ENCODE peak calls at places on chromosomes 1 and 21, in nine cellular contexts. F is HCT116, H is foreskin fibroblast, Z is esophagus squamous epithelium, V is transverse colon, E is thoracic aorta, K is HFF-Myc, W is testis, S is endothelial cell of umbilical vein. P is an unnamed sample.

GRCh38 chr1:15923241-15923640 is 52.7 kb downstream of the ZBTB17 start:
- DNase-seq in K (no peak), V (no peak), W (no peak), F (no peak), E (no peak), H (peak; percentile 68), S (peak; percentile 49), Z (no peak), P (no peak)

GRCh38 chr1:24946861-24947658 is 17.0 kb upstream of the RUNX3 start:
- DNase-seq in F (no peak), W (no peak), H (no peak), K (no peak), Z (no peak), V (no peak), E (no peak), S (no peak), P (no peak)

GRCh38 chr1:212186427-212187207 is 98.6 kb upstream of the PPP2R5A start:
- DNase-seq in H (no peak), W (no peak), V (peak; percentile 30), E (no peak), F (no peak), K (no peak), Z (no peak), S (no peak), P (no peak)

GRCh38 chr21:45021428-45022347 is 52.7 kb upstream of the ADARB1 start:
- DNase-seq in Z (no peak), F (no peak), W (no peak), V (no peak), S (no peak), H (no peak), E (no peak), K (no peak), P (no peak)

GRCh38 chr1:54798769-54799641 is 2.1 kb downstream of the TTC22 start:
- DNase-seq in W (no peak), E (no peak), S (no peak), Z (no peak), F (no peak), V (peak; percentile 77), H (peak; percentile 38), K (no peak), P (peak; percentile 72)

GRCh38 chr1:167107456-167107855 is 13.6 kb downstream of the STYXL2 start:
- DNase-seq in Z (no peak), K (no peak), H (no peak), V (no peak), E (no peak), S (no peak), W (no peak), F (no peak), P (no peak)

GRCh38 chr1:225653463-225654276 is 747 bp upstream of the ENAH start:
- DNase-seq in F (no peak), W (peak; percentile 81), Z (no peak), H (peak; percentile 79), V (peak; percentile 72), E (peak; percentile 48), K (no peak), S (peak; percentile 83), P (peak; percentile 76)

GRCh38 chr1:43312638-43313515 is 12.1 kb downstream of the TIE1 start:
- DNase-seq in F (no peak), E (no peak), Z (no peak), H (no peak), S (no peak), V (no peak), K (no peak), W (no peak), P (peak; percentile 64)

GRCh38 chr21:30813174-30813573 is at the start of gene KRTAP8-1:
- DNase-seq in V (no peak), E (no peak), W (no peak), H (no peak), F (no peak), K (no peak), Z (no peak), S (no peak), P (no peak)

GRCh38 chr21:39612233-39613028 is at the start of gene B3GALT5:
- DNase-seq in Z (no peak), E (no peak), K (no peak), S (no peak), W (peak; percentile 24), H (peak; percentile 70), V (peak; percentile 26), F (peak; percentile 15), P (no peak)

GRCh38 chr1:218585565-218586184 is 240.5 kb downstream of the TGFB2 start:
- DNase-seq in W (no peak), E (no peak), Z (no peak), S (peak; percentile 86), F (peak; percentile 65), H (peak; percentile 25), K (no peak), V (no peak), P (no peak)

GRCh38 chr1:16420719-16421118 is 16.5 kb downstream of the SPATA21 start:
- DNase-seq in E (no peak), S (no peak), V (peak; percentile 8), W (no peak), F (no peak), K (no peak), H (no peak), Z (peak; percentile 14), P (no peak)

GRCh38 chr1:184504695-184505338 is 118.0 kb downstream of the C1orf21 start:
- DNase-seq in W (no peak), S (no peak), F (no peak), H (no peak), K (no peak), V (no peak), E (no peak), Z (no peak), P (no peak)

GRCh38 chr1:228007801-228008341 is 1.1 kb downstream of the WNT3A start:
- DNase-seq in E (no peak), S (no peak), F (no peak), V (no peak), K (no peak), Z (no peak), W (no peak), H (no peak), P (peak; percentile 49)

GRCh38 chr1:2003564-2004131 is at the start of gene CFAP74:
- DNase-seq in V (no peak), K (no peak), E (no peak), F (peak; percentile 53), S (no peak), H (peak; percentile 56), Z (no peak), W (peak; percentile 69), P (peak; percentile 78)

GRCh38 chr1:58155418-58156123 is 391.0 kb downstream of the OMA1 start:
- DNase-seq in F (peak; percentile 13), S (no peak), Z (no peak), K (no peak), V (no peak), E (no peak), H (no peak), W (peak; percentile 61), P (no peak)

GRCh38 chr21:41614456-41615010 is 106.6 kb upstream of the TMPRSS2 start:
- DNase-seq in E (no peak), H (no peak), Z (no peak), S (no peak), K (no peak), F (no peak), W (no peak), V (no peak), P (no peak)

GRCh38 chr21:41612674-41613250 is 104.8 kb upstream of the TMPRSS2 start:
- DNase-seq in K (peak; percentile 79), H (peak; percentile 93), F (no peak), S (no peak), Z (no peak), W (peak; percentile 77), V (peak; percentile 57), E (peak; percentile 80), P (peak; percentile 81)

GRCh38 chr21:41613421-41613998 is 105.6 kb upstream of the TMPRSS2 start:
- DNase-seq in F (no peak), S (no peak), K (no peak), H (no peak), Z (no peak), V (no peak), W (no peak), E (no peak), P (no peak)

GRCh38 chr21:41615613-41616012 is 107.7 kb upstream of the TMPRSS2 start:
- DNase-seq in E (no peak), F (no peak), W (no peak), S (no peak), H (peak; percentile 96), K (peak; percentile 94), Z (no peak), V (no peak), P (no peak)

DNA sequence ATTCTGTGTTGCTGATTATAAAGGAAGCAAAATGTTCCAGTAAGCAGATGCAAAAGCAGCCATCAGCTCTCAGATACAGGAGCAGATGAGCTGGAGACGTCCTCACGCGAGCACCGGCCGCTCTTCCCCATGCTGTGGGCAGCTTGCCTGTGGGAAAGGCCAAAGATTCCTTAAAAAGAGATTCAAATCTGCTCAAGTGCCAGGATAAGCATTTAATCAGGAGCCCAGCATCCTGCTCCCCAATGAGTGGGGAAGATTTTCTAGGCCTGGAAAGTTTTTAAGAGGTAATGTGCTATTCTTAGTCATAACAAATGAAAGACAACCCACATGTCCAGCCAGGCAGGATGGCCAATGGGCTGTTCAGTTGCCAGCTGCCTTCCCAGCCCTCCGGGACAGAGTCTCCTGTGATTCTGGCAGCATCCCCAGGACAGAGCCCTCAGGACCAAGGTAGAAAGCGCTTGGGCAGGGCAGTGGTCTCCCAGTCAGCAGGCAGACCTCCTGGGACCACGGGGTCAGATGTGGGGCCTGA is 108.2 kb upstream of the TMPRSS2 start:
- DNase-seq in S (no peak), E (peak; percentile 43), V (no peak), H (peak; percentile 87), W (no peak), Z (no peak), K (peak; percentile 61), F (no peak), P (no peak)
- H3K4me3 ChIP-seq in S (no peak overlapping the region), E (peak overlapping the region; percentile 16), V (no peak overlapping the region), H (peak overlapping the region; percentile 13), W (no peak overlapping the region), Z (no peak overlapping the region), K (no peak overlapping the region), F (no peak overlapping the region), P (no peak overlapping the region)

GRCh38 chr1:181133441-181133951 is 45.0 kb downstream of the IER5 start:
- DNase-seq in V (no peak), E (no peak), Z (no peak), S (no peak), K (no peak), H (no peak), F (no peak), W (no peak), P (no peak)
- TF ChIP-seq CTCF in V (no peak), E (no peak), Z (no peak), S (no peak), K (no peak), H (no peak), F (no peak), W (no peak), P (no peak)

GRCh38 chr1:28510350-28511223 is 4.7 kb downstream of the RCC1 start:
- DNase-seq in V (no peak), Z (no peak), W (no peak), K (no peak), E (no peak), H (peak; percentile 69), S (peak; percentile 52), F (no peak), P (no peak)
- H3K4me3 ChIP-seq in V (no peak overlapping the region), Z (peak overlapping the region; percentile 76), W (no peak overlapping the region), K (peak overlapping the region; percentile 70), E (peak overlapping the region; percentile 6), H (no peak overlapping the region), S (peak overlapping the region; percentile 100), F (no peak overlapping the region), P (peak overlapping the region; percentile 9)

DNA sequence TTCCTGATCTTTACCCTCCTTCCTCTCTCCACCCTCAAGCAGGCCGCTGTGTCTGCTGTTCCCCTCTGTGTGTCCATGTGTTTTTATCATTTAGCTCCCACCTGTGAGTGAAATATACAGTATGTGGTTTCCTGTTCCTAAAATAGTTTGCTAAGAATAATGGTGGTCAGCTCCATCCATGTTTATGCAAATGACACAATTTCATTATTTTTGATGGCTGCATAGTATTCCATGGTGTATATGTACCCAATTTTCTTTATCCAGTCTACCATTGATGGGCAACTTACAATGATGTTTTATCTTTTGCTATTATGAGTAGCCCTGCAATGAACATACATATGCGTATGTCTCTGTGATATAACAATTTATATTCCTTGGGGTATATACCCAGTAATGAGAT is 133.4 kb upstream of the RGS18 start:
- DNase-seq in V (no peak), F (no peak), W (no peak), S (no peak), H (no peak), Z (no peak), E (no peak), K (no peak), P (no peak)
- TF ChIP-seq CTCF in V (no peak), F (no peak), W (no peak), S (no peak), H (no peak), Z (no peak), E (no peak), K (no peak), P (no peak)

P was measured in upper lobe of right lung.